ENCODE peak calls at places on chromosomes 3 and 15, in ten cellular contexts. C, W, A, Y, S, B, Z, P, M and R are unnamed samples.

GRCh38 chr3:177295116-177295515 is 97.8 kb upstream of the TBL1XR1 start:
- DNase-seq in Y (no peak), C (no peak), S (no peak), P (no peak), W (no peak), Z (no peak), M (peak; percentile 75), B (no peak), A (no peak), R (no peak)

GRCh38 chr3:124360626-124361025 is 368.7 kb upstream of the ROPN1 start:
- DNase-seq in B (no peak), C (no peak), P (no peak), M (no peak), Z (no peak), A (no peak), W (no peak), S (no peak), Y (no peak), R (no peak)

GRCh38 chr3:94062513-94063404 is at the start of the genes DHFR2 and NSUN3:
- DNase-seq in Y (peak; percentile 88), M (peak; percentile 93), S (peak; percentile 92), P (peak; percentile 96), Z (peak; percentile 89), A (peak; percentile 95), W (peak; percentile 79), C (peak; percentile 88), B (peak; percentile 85), R (peak; percentile 62)

GRCh38 chr3:45642731-45643152 is 46.5 kb upstream of the SACM1L start:
- DNase-seq in W (no peak), P (no peak), B (no peak), C (no peak), Y (no peak), S (peak; percentile 25), Z (no peak), A (no peak), M (no peak), R (no peak)

GRCh38 chr15:70962084-70962483 is 69.5 kb downstream of the LRRC49 start:
- DNase-seq in Y (no peak), B (no peak), A (no peak), S (no peak), W (no peak), C (no peak), M (no peak), P (no peak), Z (no peak), R (no peak)

GRCh38 chr15:23529891-23530290 is 35.6 kb upstream of the MKRN3 start:
- DNase-seq in W (no peak), Z (no peak), S (no peak), Y (no peak), M (no peak), B (no peak), P (no peak), C (no peak), A (no peak), R (no peak)

GRCh38 chr3:18937574-18937973 is 210.7 kb upstream of the KCNH8 start:
- DNase-seq in C (no peak), Y (no peak), Z (no peak), S (no peak), W (no peak), A (no peak), B (no peak), M (no peak), P (no peak), R (no peak)

GRCh38 chr3:55819005-55819404 is 331.9 kb upstream of the WNT5A start:
- DNase-seq in Z (no peak), W (no peak), M (no peak), Y (no peak), B (no peak), C (no peak), S (no peak), A (no peak), P (no peak), R (no peak)

GRCh38 chr3:98690876-98691275 is 72.3 kb upstream of the ST3GAL6 start:
- DNase-seq in M (no peak), Z (no peak), C (no peak), B (no peak), P (no peak), S (no peak), W (no peak), Y (no peak), A (no peak), R (no peak)

GRCh38 chr15:73295630-73296286 is 73.0 kb downstream of the HCN4 start:
- DNase-seq in M (no peak), S (no peak), A (no peak), C (no peak), B (no peak), Y (no peak), W (no peak), P (no peak), Z (no peak), R (no peak)

GRCh38 chr15:90352109-90352893 is at the start of gene ZNF774:
- DNase-seq in C (peak; percentile 100), W (peak; percentile 91), Z (peak; percentile 95), Y (peak; percentile 94), A (peak; percentile 93), M (peak; percentile 96), B (peak; percentile 86), S (peak; percentile 93), P (peak; percentile 97), R (peak; percentile 79)
- TF ChIP-seq POLR2A in C (peak; percentile 51), W (peak; percentile 41), Z (no peak), Y (no peak), A (no peak), M (peak; percentile 92), B (no peak), S (peak; percentile 82), P (peak; percentile 93), R (peak; percentile 51)

GRCh38 chr3:167723872-167724271 is 10.8 kb downstream of the PDCD10 start:
- DNase-seq in M (no peak), B (no peak), W (no peak), S (no peak), A (no peak), C (no peak), P (no peak), Z (no peak), Y (no peak), R (no peak)
- TF ChIP-seq POLR2A in M (no peak), B (no peak), W (no peak), S (no peak), A (no peak), C (no peak), P (no peak), Z (no peak), Y (no peak), R (no peak)

GRCh38 chr3:146469206-146470017 is at the start of gene PLSCR2:
- DNase-seq in B (peak; percentile 59), S (peak; percentile 70), M (peak; percentile 83), Y (peak; percentile 41), A (no peak), C (peak; percentile 71), Z (peak; percentile 84), W (peak; percentile 43), P (peak; percentile 47), R (no peak)
- TF ChIP-seq POLR2A in B (peak; percentile 21), S (peak; percentile 12), M (peak; percentile 53), Y (no peak), A (no peak), C (peak; percentile 62), Z (no peak), W (peak; percentile 38), P (no peak), R (no peak)

GRCh38 chr15:67067161-67067853 is 1.9 kb downstream of the SMAD3 start:
- DNase-seq in C (no peak), A (no peak), B (no peak), Y (no peak), P (no peak), W (no peak), Z (no peak), M (no peak), S (no peak), R (no peak)

GRCh38 chr15:67070892-67071664 is 5.7 kb downstream of the SMAD3 start:
- DNase-seq in Y (no peak), W (no peak), C (no peak), M (no peak), Z (no peak), S (no peak), P (no peak), B (no peak), A (no peak), R (no peak)

GRCh38 chr15:67067930-67068542 is 2.6 kb downstream of the SMAD3 start:
- DNase-seq in A (no peak), B (no peak), C (no peak), Y (no peak), Z (no peak), P (no peak), M (no peak), W (no peak), S (no peak), R (no peak)

GRCh38 chr15:67070150-67070549 is 4.7 kb downstream of the SMAD3 start:
- DNase-seq in Z (no peak), M (no peak), B (no peak), Y (no peak), S (no peak), A (no peak), W (no peak), P (no peak), C (no peak), R (no peak)

DNA sequence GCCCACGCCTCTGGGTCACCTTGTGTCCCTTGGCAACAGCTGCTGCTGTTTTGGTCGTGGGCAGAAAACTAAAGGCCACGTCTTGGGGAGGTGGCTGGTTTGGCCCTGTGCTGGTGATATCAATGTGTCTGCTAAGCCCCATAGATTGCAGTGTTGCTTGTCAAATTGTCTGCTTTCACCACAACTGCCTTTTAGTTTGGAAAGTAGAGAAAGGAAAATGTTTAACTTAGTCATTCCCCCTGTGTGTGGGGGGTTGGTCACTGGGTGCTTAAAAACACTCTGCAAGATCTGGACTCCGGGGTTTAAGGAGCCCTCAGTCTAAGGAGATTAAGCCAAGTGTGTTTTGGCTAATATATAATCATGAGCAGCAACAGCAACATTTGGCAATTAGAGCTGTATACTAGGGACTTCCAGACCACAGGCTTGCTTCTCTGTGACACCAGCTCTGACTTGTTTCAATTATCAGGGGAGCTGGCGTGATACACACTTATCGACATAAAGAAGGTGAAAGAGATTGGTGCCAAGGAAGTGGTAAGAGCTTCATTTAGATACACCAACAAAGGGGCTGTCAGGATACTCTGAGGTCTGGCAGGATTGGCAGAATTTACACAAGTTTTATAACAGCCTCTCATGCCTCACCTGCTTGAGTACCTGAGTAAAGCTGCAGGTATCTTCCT is 3.5 kb downstream of the SMAD3 start:
- DNase-seq in W (no peak), A (no peak), Z (no peak), Y (no peak), S (no peak), C (no peak), B (no peak), M (no peak), P (no peak), R (no peak)
- TF ChIP-seq POLR2A in W (no peak), A (no peak), Z (no peak), Y (no peak), S (no peak), C (no peak), B (no peak), M (no peak), P (no peak), R (no peak)

GRCh38 chr3:15578272-15578671 is 23.1 kb downstream of the HACL1 start:
- DNase-seq in P (no peak), B (no peak), S (no peak), M (no peak), Z (no peak), C (no peak), A (no peak), W (no peak), Y (no peak), R (no peak)
- TF ChIP-seq POLR2A in P (no peak), B (no peak), S (no peak), M (no peak), Z (no peak), C (no peak), A (no peak), W (no peak), Y (no peak), R (no peak)